ENCODE peak calls at places on chromosomes 5 and 9, in six cellular contexts. F is CD4-positive, CD25-positive, alpha-beta regulatory T cell; Z is dorsolateral prefrontal cortex; D is fibroblast of lung; Y is sigmoid colon; G is ovary. J is an unnamed sample. For H3K27me3, the result is how much of the 10 kb centered on the place peaks cover.

GRCh38 chr9:108620767-108621166 is 235.0 kb downstream of the ACTL7B start:
- DNase-seq in D (peak), Y (no peak), Z (no peak), F (no peak), G (no peak), J (no peak)

GRCh38 chr5:112385566-112385965 is 33.5 kb downstream of the EPB41L4A start:
- DNase-seq in Y (no peak), D (no peak), G (no peak), F (no peak), Z (no peak), J (no peak)

GRCh38 chr9:99785010-99785590 is 36.6 kb upstream of the NR4A3 start:
- DNase-seq in Z (no peak), Y (no peak), D (no peak), F (no peak), G (no peak), J (no peak)

GRCh38 chr9:8809747-8810146 is 1010.2 kb upstream of the DMAC1 start:
- DNase-seq in F (no peak), Y (no peak), Z (no peak), G (no peak), D (no peak), J (no peak)

GRCh38 chr5:137486707-137487106 is 12.4 kb downstream of the SPOCK1 start:
- DNase-seq in Y (no peak), G (no peak), Z (no peak), D (no peak), F (no peak), J (no peak)

GRCh38 chr9:70049236-70049635 is 5.6 kb downstream of the MAMDC2 start:
- DNase-seq in Y (peak), F (no peak), G (peak), Z (no peak), D (peak), J (no peak)

GRCh38 chr5:42677156-42677842 is 79.3 kb upstream of the CCDC152 start:
- DNase-seq in Y (no peak), D (no peak), Z (no peak), G (no peak), F (no peak), J (no peak)

GRCh38 chr9:72540348-72540873 is 19.0 kb downstream of the TMC1 start:
- DNase-seq in D (peak), G (no peak), F (no peak), Y (no peak), Z (no peak), J (no peak)

GRCh38 chr9:68931821-68932220 is 82.1 kb downstream of the PRKACG start:
- DNase-seq in Z (no peak), Y (no peak), F (no peak), G (no peak), D (no peak), J (no peak)

DNA sequence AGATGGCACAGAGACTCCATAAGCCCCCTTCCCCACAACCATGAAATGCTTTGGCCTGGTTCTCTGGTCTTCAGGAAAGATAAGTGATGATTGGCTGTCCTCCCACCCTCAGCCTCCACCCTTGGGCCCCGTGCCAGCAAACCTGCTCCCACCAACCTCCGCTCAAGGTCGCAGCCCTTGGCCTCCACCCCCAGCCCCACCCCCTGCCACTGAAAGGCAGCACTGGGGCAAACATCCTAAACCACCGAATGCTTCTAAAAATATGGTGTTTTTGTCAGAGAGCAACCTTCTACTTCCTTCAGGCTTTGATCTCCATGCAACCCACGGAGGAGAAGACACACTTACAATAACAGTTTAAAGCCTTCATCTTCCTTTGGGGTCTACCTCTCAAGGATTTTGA is 24.0 kb upstream of the TCF7 start:
- DNase-seq in G (no peak), F (no peak), D (no peak), Y (no peak), Z (no peak), J (peak)
- H3K27ac ChIP-seq in G (no peak), F (peak), D (no peak), Y (no peak), Z (no peak), J (no peak)

GRCh38 chr5:32709789-32710334 is 1.3 kb upstream of the NPR3 start:
- DNase-seq in G (peak), F (no peak), D (peak), Z (peak), Y (peak), J (peak)

GRCh38 chr5:32712463-32713395 is 1.6 kb downstream of the NPR3 start:
- DNase-seq in D (peak), Y (no peak), G (no peak), Z (no peak), F (no peak), J (peak)

GRCh38 chr5:32710335-32710858 is 724 bp upstream of the NPR3 start:
- DNase-seq in Y (peak), F (no peak), G (no peak), Z (no peak), D (no peak), J (peak)

GRCh38 chr5:32711693-32712462 is 757 bp downstream of the NPR3 start:
- DNase-seq in Z (no peak), D (peak), G (no peak), Y (peak), F (no peak), J (peak)

GRCh38 chr5:32710859-32711692 is at the start of gene NPR3:
- DNase-seq in F (no peak), Z (no peak), G (no peak), D (peak), Y (peak), J (peak)
- H3K27me3 ChIP-seq in F (under half), Z (under half), G (under half), D (under half), Y (under half), J (under half)

DNA sequence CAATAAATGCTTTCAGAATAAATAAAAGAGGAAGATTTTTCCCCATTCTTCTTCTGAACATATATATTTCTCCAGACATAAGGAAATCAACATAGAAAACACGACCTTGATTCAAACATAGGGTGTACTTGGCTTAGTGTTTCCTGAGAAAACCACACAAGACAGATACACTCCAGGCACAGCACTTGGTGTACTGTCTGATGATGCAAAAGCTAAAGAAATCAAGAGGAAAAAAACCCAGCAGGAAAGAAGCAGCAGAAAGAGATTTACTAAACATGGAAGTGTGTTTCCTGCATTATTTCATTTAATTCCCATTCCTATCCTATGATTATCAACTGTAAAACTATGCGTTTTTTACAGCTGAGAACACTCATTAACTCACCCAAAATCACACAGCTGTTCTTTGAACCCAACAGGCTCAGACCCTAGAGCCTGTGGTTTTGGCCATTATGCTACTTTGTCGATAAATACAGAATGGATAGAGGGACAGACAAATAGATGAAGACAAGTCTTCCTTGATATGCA is 46.1 kb downstream of the NIPAL4 start:
- DNase-seq in F (no peak), D (peak), Z (no peak), Y (no peak), G (no peak), J (no peak)
- H3K27ac ChIP-seq in F (no peak), D (no peak), Z (no peak), Y (peak), G (no peak), J (no peak)

DNA sequence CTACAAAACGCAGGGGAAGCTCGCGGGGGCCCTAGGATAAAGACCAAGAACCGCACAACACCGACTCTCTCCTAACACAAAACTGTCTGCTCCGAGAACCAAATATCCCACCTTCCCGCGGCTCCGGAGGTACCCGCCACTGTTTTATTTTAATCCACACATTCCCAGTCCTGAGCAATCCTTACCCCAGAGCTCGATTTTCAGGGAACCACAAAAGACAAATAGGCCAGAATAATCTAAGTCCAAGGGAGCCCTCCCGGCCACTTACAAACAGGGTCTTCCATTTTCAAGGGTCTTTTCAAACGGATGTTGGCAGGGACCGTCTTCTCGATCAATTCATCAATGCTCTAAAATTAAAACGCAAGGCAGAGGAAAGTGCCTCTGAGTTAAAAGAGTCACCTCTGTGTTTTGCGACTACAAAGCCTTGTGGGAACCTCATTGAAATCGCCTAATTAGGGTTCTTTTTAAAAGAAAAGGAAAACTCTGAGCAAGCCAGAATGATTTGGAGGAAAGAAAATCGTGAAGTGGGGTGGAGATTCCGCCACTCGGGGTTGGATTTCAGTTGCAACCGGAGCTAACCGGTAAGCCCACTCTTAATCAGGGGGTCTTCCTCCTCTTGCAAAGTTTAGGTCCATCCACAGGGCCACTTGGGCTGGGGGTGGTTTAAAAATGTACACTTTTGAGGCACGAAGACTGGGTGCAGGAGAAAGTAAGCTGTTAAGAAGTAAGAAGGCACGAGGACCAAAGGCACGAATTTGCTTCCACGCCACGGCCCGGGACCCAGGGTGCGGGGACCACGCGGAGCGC is 980 bp downstream of the GLDC start:
- DNase-seq in Y (no peak), G (no peak), D (no peak), F (no peak), Z (no peak), J (no peak)
- H3K27me3 ChIP-seq in Y (half or more), G (under half), D (under half), F (under half), Z (under half), J (under half)

GRCh38 chr9:133919253-133920115 is 72.6 kb downstream of the VAV2 start:
- DNase-seq in Y (no peak), Z (no peak), D (no peak), G (no peak), F (no peak), J (no peak)
- H3K27ac ChIP-seq in Y (no peak), Z (no peak), D (peak), G (no peak), F (no peak), J (no peak)

DNA sequence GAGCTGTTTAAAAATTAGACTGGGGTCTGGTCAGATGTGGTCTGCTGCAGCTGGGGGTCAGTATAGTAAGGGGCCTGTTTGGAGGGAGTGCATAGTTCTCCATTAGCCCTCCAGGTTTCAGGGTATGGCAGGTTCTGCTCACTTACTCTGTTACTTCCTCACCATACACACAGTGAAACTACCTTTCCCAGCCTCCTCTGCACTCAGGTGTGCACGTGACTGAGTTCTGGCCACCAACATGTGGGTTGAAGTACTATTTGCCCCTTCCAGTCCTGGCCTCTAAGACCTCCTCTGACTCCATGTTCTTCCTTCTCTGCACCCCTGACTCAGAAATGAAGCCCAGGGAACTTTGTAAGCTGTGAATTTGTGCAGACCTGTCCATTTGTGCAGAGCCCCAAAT is 190.5 kb upstream of the CLINT1 start:
- DNase-seq in D (no peak), Y (no peak), G (no peak), Z (no peak), F (no peak), J (no peak)
- H3K27me3 ChIP-seq in D (under half), Y (under half), G (under half), Z (under half), F (under half), J (under half)

J was measured in aorta.